ENCODE peak calls at places on chromosome 9, in seven cellular contexts. Y is hypothalamus; D is astrocyte of the spinal cord; N is NCI-H1092 treated with DMSO at 0.1 percent for 48 hours; W is T-helper 1 cell; T is activated CD4-positive, alpha-beta T cell treated with anti-CD3 and anti-CD28 coated beads, Interleukin-2, amount 50 U/mL, for 1 hour; G is T1000. I is an unnamed sample.

GRCh38 chr9:69758001-69758730 is 1.6 kb downstream of the PTAR1 start:
- DNase-seq in Y (no peak), D (peak), N (peak), W (no peak), T (no peak), G (no peak), I (no peak)

GRCh38 chr9:26800322-26800721 is 92.3 kb downstream of the CAAP1 start:
- DNase-seq in Y (no peak), D (no peak), N (no peak), W (no peak), T (no peak), G (no peak), I (no peak)

GRCh38 chr9:116409659-116410058 is 256.1 kb downstream of the PAPPA start:
- DNase-seq in Y (no peak), D (no peak), N (no peak), W (no peak), T (no peak), G (no peak), I (no peak)

GRCh38 chr9:89562186-89562814 is 42.5 kb upstream of the GADD45G start:
- DNase-seq in Y (no peak), D (peak), N (no peak), W (no peak), T (no peak), G (no peak), I (no peak)

GRCh38 chr9:130549093-130549735 is 30.2 kb upstream of the FUBP3 start:
- DNase-seq in Y (no peak), D (no peak), N (peak), W (no peak), T (no peak), G (no peak), I (no peak)

GRCh38 chr9:95025213-95026170 is 292.0 kb downstream of the FANCC start:
- DNase-seq in Y (peak), D (peak), N (no peak), W (no peak), T (no peak), G (peak), I (no peak)

GRCh38 chr9:96241391-96241809 is 60.6 kb downstream of the HSD17B3 start:
- DNase-seq in Y (no peak), D (peak), N (no peak), W (no peak), T (peak), G (no peak), I (peak)

GRCh38 chr9:116219686-116220085 is 66.1 kb downstream of the PAPPA start:
- DNase-seq in Y (no peak), D (no peak), N (peak), W (no peak), T (no peak), G (no peak), I (no peak)

GRCh38 chr9:100731038-100731556 is 153.2 kb downstream of the CAVIN4 start:
- DNase-seq in Y (no peak), D (no peak), N (no peak), W (no peak), T (no peak), G (no peak), I (no peak)

GRCh38 chr9:37339945-37340344 is 82.6 kb upstream of the GRHPR start:
- DNase-seq in Y (no peak), D (no peak), N (peak), W (no peak), T (no peak), G (no peak), I (no peak)

GRCh38 chr9:130831077-130831476 is 4.0 kb upstream of the ABL1 start:
- DNase-seq in Y (no peak), D (no peak), N (no peak), W (no peak), T (no peak), G (no peak), I (no peak)

GRCh38 chr9:135821733-135822382 is 85.5 kb downstream of the CAMSAP1 start:
- DNase-seq in Y (no peak), D (no peak), N (no peak), W (no peak), T (no peak), G (no peak), I (no peak)

GRCh38 chr9:128771094-128771721 is 519 bp downstream of the ZER1 start:
- DNase-seq in Y (no peak), D (no peak), N (no peak), W (no peak), T (peak), G (no peak), I (no peak)

GRCh38 chr9:107067715-107068416 is 204.9 kb downstream of the ZNF462 start:
- DNase-seq in Y (no peak), D (no peak), N (no peak), W (no peak), T (no peak), G (no peak), I (no peak)

GRCh38 chr9:36148652-36149051 is 12.1 kb downstream of the GLIPR2 start:
- DNase-seq in Y (peak), D (peak), N (no peak), W (peak), T (peak), G (peak), I (no peak)

GRCh38 chr9:35711501-35712428 is 20.2 kb downstream of the TLN1 start:
- DNase-seq in Y (no peak), D (no peak), N (no peak), W (no peak), T (no peak), G (no peak), I (no peak)

GRCh38 chr9:121383715-121384114 is 13.7 kb upstream of the STOM start:
- DNase-seq in Y (no peak), D (no peak), N (no peak), W (no peak), T (no peak), G (no peak), I (no peak)

GRCh38 chr9:106828965-106829364 is 34.0 kb upstream of the ZNF462 start:
- DNase-seq in Y (no peak), D (no peak), N (no peak), W (no peak), T (no peak), G (no peak), I (no peak)

GRCh38 chr9:133054966-133055365 is 6.8 kb upstream of the CEL start:
- DNase-seq in Y (no peak), D (peak), N (no peak), W (no peak), T (no peak), G (no peak), I (no peak)